ENCODE peak calls at places on chromosomes 4 and X, in five cellular contexts. U is upper lobe of left lung, N is gastrocnemius medialis, R is breast epithelium, I is tibial nerve. X is an unnamed sample.

GRCh38 chr4:41028392-41029076 is 185.8 kb downstream of the APBB2 start:
- DNase-seq in R (no peak), N (peak; percentile 15), I (no peak), U (no peak), X (no peak)

GRCh38 chr4:108113229-108113628 is 55.5 kb downstream of the LEF1 start:
- DNase-seq in R (no peak), N (no peak), I (no peak), U (no peak), X (no peak)

GRCh38 chrX:19839770-19840254 is 47.6 kb downstream of the SH3KBP1 start:
- DNase-seq in U (no peak), I (no peak), N (no peak), R (no peak), X (no peak)

GRCh38 chrX:100479329-100479728 is 69.3 kb upstream of the PCDH19 start:
- DNase-seq in I (no peak), R (no peak), U (no peak), N (no peak), X (no peak)

GRCh38 chr4:37825943-37826281 is 574 bp upstream of the PGM2 start:
- DNase-seq in N (no peak), R (no peak), I (no peak), U (no peak), X (no peak)

GRCh38 chr4:6546681-6547447 is 28.1 kb upstream of the MAN2B2 start:
- DNase-seq in U (peak; percentile 29), I (no peak), R (no peak), N (no peak), X (no peak)

GRCh38 chr4:74671074-74671698 is 123.1 kb downstream of the BTC start:
- DNase-seq in U (peak; percentile 54), N (no peak), R (no peak), I (no peak), X (no peak)

GRCh38 chr4:14445882-14446281 is 556.4 kb upstream of the CPEB2 start:
- DNase-seq in N (no peak), I (no peak), U (no peak), R (peak; percentile 45), X (no peak)

GRCh38 chr4:11230888-11231287 is 197.8 kb downstream of the HS3ST1 start:
- DNase-seq in R (no peak), I (no peak), U (no peak), N (no peak), X (no peak)

GRCh38 chrX:37995428-37995827 is 10.9 kb upstream of the SYTL5 start:
- DNase-seq in N (no peak), U (no peak), I (no peak), R (no peak), X (no peak)

GRCh38 chr4:173761236-173761635 is 231.2 kb upstream of the HAND2 start:
- DNase-seq in R (no peak), I (no peak), U (no peak), N (no peak), X (no peak)

GRCh38 chrX:56763556-56764152 is 34.6 kb downstream of the NBDY start:
- DNase-seq in R (peak; percentile 83), U (peak; percentile 73), I (no peak), N (peak; percentile 59), X (no peak)

GRCh38 chr4:7758444-7758815 is 181.2 kb downstream of the AFAP1 start:
- DNase-seq in U (no peak), R (no peak), N (no peak), I (no peak), X (no peak)

GRCh38 chr4:6071191-6071958 is 53.1 kb upstream of the C4orf50 start:
- DNase-seq in N (no peak), I (no peak), R (no peak), U (no peak), X (no peak)

GRCh38 chr4:2796261-2797187 is 3.6 kb downstream of the SH3BP2 start:
- DNase-seq in N (peak; percentile 8), U (peak; percentile 57), I (no peak), R (peak; percentile 67), X (peak; percentile 90)

GRCh38 chr4:4394644-4395043 is 7.7 kb downstream of the NSG1 start:
- DNase-seq in U (no peak), I (no peak), R (no peak), N (no peak), X (no peak)

GRCh38 chr4:161714928-161715327 is 448.9 kb downstream of the FSTL5 start:
- DNase-seq in R (no peak), U (no peak), N (no peak), I (no peak), X (no peak)

GRCh38 chr4:71473541-71474240 is 134.9 kb downstream of the SLC4A4 start:
- DNase-seq in U (no peak), I (no peak), N (no peak), R (no peak), X (no peak)

GRCh38 chr4:71765349-71765748 is 18.5 kb downstream of the GC start:
- DNase-seq in I (no peak), U (no peak), R (no peak), N (no peak), X (no peak)

GRCh38 chrX:9429767-9430166 is 35.1 kb upstream of the TBL1X start:
- DNase-seq in R (no peak), N (no peak), U (no peak), I (no peak), X (peak; percentile 54)

GRCh38 chrX:44043496-44043895 is 70.3 kb upstream of the NDP start:
- DNase-seq in R (no peak), N (no peak), U (no peak), I (no peak), X (no peak)

GRCh38 chr4:13766722-13767495 is 139.4 kb upstream of the BOD1L1 start:
- DNase-seq in I (no peak), N (no peak), U (no peak), R (no peak), X (no peak)

GRCh38 chrX:1420371-1420770 is 28.5 kb upstream of the SLC25A6 start:
- DNase-seq in U (no peak), I (no peak), R (no peak), N (no peak), X (no peak)

GRCh38 chr4:46993075-46994006 is at the start of gene GABRA4:
- DNase-seq in N (no peak), R (no peak), U (no peak), I (no peak), X (no peak)

GRCh38 chr4:150578745-150579470 is 3.0 kb upstream of the MAB21L2 start:
- DNase-seq in N (no peak), U (no peak), R (no peak), I (no peak), X (no peak)

GRCh38 chr4:107760281-107760947 is 40.4 kb upstream of the PAPSS1 start:
- DNase-seq in I (no peak), R (no peak), N (no peak), U (no peak), X (no peak)

GRCh38 chrX:1481636-1482529 is 29.2 kb upstream of the ASMTL start:
- DNase-seq in R (peak; percentile 35), N (peak; percentile 53), I (peak; percentile 48), U (peak; percentile 77), X (peak; percentile 64)

GRCh38 chrX:68994135-68994882 is 165.5 kb downstream of the EFNB1 start:
- DNase-seq in R (no peak), U (no peak), I (no peak), N (no peak), X (peak; percentile 77)

GRCh38 chr4:137956256-137956655 is 285.9 kb downstream of the SLC7A11 start:
- DNase-seq in R (no peak), N (no peak), I (no peak), U (no peak), X (no peak)

GRCh38 chr4:119026662-119027444 is 108.8 kb upstream of the MYOZ2 start:
- DNase-seq in U (no peak), I (peak; percentile 61), N (peak; percentile 92), R (no peak), X (no peak)

GRCh38 chrX:133958997-133959688 is 26.3 kb downstream of the GPC3 start:
- DNase-seq in I (no peak), N (no peak), U (no peak), R (no peak), X (no peak)

GRCh38 chrX:123990602-123991001 is 29.1 kb downstream of the STAG2 start:
- DNase-seq in I (no peak), U (no peak), R (no peak), N (no peak), X (no peak)

GRCh38 chrX:123989235-123989634 is 27.7 kb downstream of the STAG2 start:
- DNase-seq in I (no peak), N (no peak), U (no peak), R (no peak), X (no peak)

GRCh38 chrX:123988423-123989116 is 27.1 kb downstream of the STAG2 start:
- DNase-seq in R (no peak), U (no peak), N (no peak), I (no peak), X (no peak)

GRCh38 chrX:123993326-123993725 is 31.8 kb downstream of the STAG2 start:
- DNase-seq in N (no peak), R (no peak), U (no peak), I (no peak), X (no peak)

DNA sequence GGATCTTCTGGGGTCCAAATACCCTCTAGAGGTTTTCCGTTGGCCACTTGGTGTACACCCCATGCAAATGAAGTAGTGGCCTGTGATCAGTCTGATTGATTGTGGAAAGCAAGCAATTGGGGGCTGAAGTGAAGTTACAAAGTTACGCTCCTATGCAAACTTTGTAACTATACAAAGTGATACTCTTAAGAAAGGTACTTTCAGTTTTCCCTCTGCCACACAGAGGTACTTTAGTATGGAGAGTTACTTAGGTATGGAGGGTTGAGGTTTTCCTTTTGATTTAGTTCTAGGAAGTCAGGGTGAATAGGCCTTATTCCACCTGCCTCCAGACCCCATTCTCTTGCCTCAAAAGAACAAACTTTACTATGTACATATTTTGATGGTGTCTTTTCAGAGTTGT is 28.7 kb downstream of the STAG2 start:
- DNase-seq in I (no peak), U (no peak), N (no peak), R (no peak), X (no peak)
- H3K4me3 ChIP-seq in I (no peak overlapping the region), U (no peak overlapping the region), N (no peak overlapping the region), R (no peak overlapping the region), X (no peak overlapping the region)

GRCh38 chr4:176539091-176539784 is 219.5 kb downstream of the SPCS3 start:
- DNase-seq in U (no peak), R (no peak), I (no peak), N (no peak), X (no peak)

GRCh38 chr4:176539785-176540175 is 220.0 kb downstream of the SPCS3 start:
- DNase-seq in I (no peak), N (no peak), R (no peak), U (no peak), X (no peak)

GRCh38 chr4:176534566-176534965 is 214.8 kb downstream of the SPCS3 start:
- DNase-seq in U (no peak), R (no peak), N (no peak), I (no peak), X (no peak)

GRCh38 chr4:176540814-176541213 is 221.0 kb downstream of the SPCS3 start:
- DNase-seq in R (no peak), N (no peak), U (no peak), I (no peak), X (no peak)

GRCh38 chr4:176538217-176538925 is 218.6 kb downstream of the SPCS3 start:
- DNase-seq in I (no peak), N (no peak), U (no peak), R (no peak), X (peak; percentile 17)
- TF ChIP-seq POLR2A in I (no peak), N (no peak), U (no peak), R (no peak), X (no peak)

GRCh38 chr4:109801099-109801789 is 555 bp downstream of the CFI start:
- DNase-seq in I (no peak), U (no peak), N (no peak), R (no peak), X (no peak)
- H3K4me3 ChIP-seq in I (no peak overlapping the region), U (peak overlapping the region; percentile 41), N (peak overlapping the region; percentile 31), R (peak overlapping the region; percentile 36), X (no peak overlapping the region)

GRCh38 chrX:66021407-66021757 is 18.5 kb downstream of the VSIG4 start:
- DNase-seq in N (no peak), I (no peak), U (no peak), R (no peak), X (no peak)
- TF ChIP-seq POLR2A in N (no peak), I (no peak), U (no peak), R (no peak), X (no peak)